ENCODE peak calls at places on chromosomes 7 and 10, in nine cellular contexts. Q is CD8-positive, alpha-beta memory T cell; V is CD4-positive, alpha-beta T cell; S is H7; I is uterus; R is activated B cell treated with CpG ODN at 0.5 μM for 24 hours; O is NAMALWA; G is mesendoderm; P is T-cell. E is an unnamed sample.

GRCh38 chr7:131020759-131021219 is 286.8 kb upstream of the KLF14 start:
- DNase-seq in G (no peak), V (no peak), I (no peak), P (no peak), Q (no peak), O (no peak), S (no peak), R (no peak), E (no peak)

GRCh38 chr7:17680943-17681351 is 259.3 kb downstream of the SNX13 start:
- DNase-seq in R (no peak), S (no peak), V (no peak), I (no peak), O (peak), Q (peak), P (no peak), G (no peak), E (peak)

GRCh38 chr10:21100190-21100589 is 203.1 kb upstream of the NEBL start:
- DNase-seq in Q (no peak), I (no peak), G (no peak), P (no peak), R (no peak), S (no peak), V (no peak), O (no peak), E (no peak)

GRCh38 chr7:149882264-149883048 is 8.7 kb downstream of the ATP6V0E2 start:
- DNase-seq in O (no peak), I (peak), R (no peak), S (peak), G (no peak), Q (no peak), P (no peak), V (no peak), E (no peak)

GRCh38 chr7:34727464-34727995 is 69.5 kb downstream of the NPSR1 start:
- DNase-seq in O (peak), P (no peak), V (no peak), Q (no peak), R (no peak), I (no peak), S (no peak), G (no peak), E (no peak)

GRCh38 chr10:72697711-72698110 is 5.8 kb downstream of the MCU start:
- DNase-seq in V (no peak), I (no peak), S (no peak), R (no peak), Q (no peak), P (no peak), O (no peak), G (no peak), E (no peak)

GRCh38 chr7:125670926-125671572 is 741.4 kb upstream of the POT1 start:
- DNase-seq in G (peak), V (no peak), S (peak), R (no peak), Q (no peak), O (peak), I (no peak), P (no peak), E (peak)

GRCh38 chr7:106503626-106504025 is 157.3 kb downstream of the CCDC71L start:
- DNase-seq in V (no peak), O (no peak), G (no peak), R (no peak), I (no peak), S (no peak), P (no peak), Q (no peak), E (no peak)

GRCh38 chr7:7265057-7265456 is 82.7 kb downstream of the C1GALT1 start:
- DNase-seq in V (no peak), Q (no peak), O (no peak), R (no peak), G (no peak), P (no peak), I (no peak), S (no peak), E (no peak)

GRCh38 chr7:46850563-46851325 is 731.2 kb downstream of the TNS3 start:
- DNase-seq in G (no peak), S (no peak), O (no peak), R (no peak), I (no peak), Q (no peak), V (no peak), P (no peak), E (no peak)

GRCh38 chr7:116167177-116167576 is 43.2 kb upstream of the TES start:
- DNase-seq in V (no peak), I (no peak), G (peak), O (peak), R (no peak), P (peak), S (no peak), Q (no peak), E (no peak)

GRCh38 chr10:72692057-72692891 is at the start of gene MCU:
- DNase-seq in G (peak), I (peak), P (peak), R (peak), Q (peak), V (peak), S (peak), O (peak), E (peak)